ENCODE peak calls at places on chromosomes 4 and X, in five cellular contexts. E is K562, K is WTC11, U is HepG2, N is A549. J is an unnamed sample.

GRCh38 chrX:20863649-20864048 is 510.6 kb upstream of the CNKSR2 start:
- DNase-seq in E (no peak), K (no peak), U (no peak), N (no peak), J (no peak)

GRCh38 chr4:14059006-14059405 is 431.5 kb upstream of the BOD1L1 start:
- DNase-seq in E (no peak), K (no peak), U (no peak), N (no peak), J (no peak)

GRCh38 chr4:148618856-148619255 is 176.6 kb upstream of the NR3C2 start:
- DNase-seq in E (no peak), K (no peak), U (no peak), N (no peak), J (no peak)

GRCh38 chrX:1385824-1386223 is 6.1 kb downstream of the SLC25A6 start:
- DNase-seq in E (no peak), K (peak; percentile 2), U (no peak), N (no peak), J (no peak)

GRCh38 chrX:74902806-74903205 is 22.4 kb downstream of the NEXMIF start:
- DNase-seq in E (no peak), K (no peak), U (no peak), N (no peak), J (no peak)

GRCh38 chr4:16124232-16124631 is 40.4 kb upstream of the PROM1 start:
- DNase-seq in E (no peak), K (no peak), U (no peak), N (no peak), J (no peak)

GRCh38 chrX:38327007-38327774 is at the start of gene RPGR:
- DNase-seq in E (peak; percentile 94), K (peak; percentile 93), U (peak; percentile 83), N (peak; percentile 78), J (peak; percentile 60)

GRCh38 chrX:22135994-22136684 is 104.0 kb downstream of the PHEX start:
- DNase-seq in E (peak; percentile 34), K (no peak), U (peak; percentile 11), N (peak; percentile 36), J (no peak)

GRCh38 chr4:109921384-109921808 is 8.7 kb downstream of the EGF start:
- DNase-seq in E (no peak), K (no peak), U (no peak), N (peak; percentile 18), J (no peak)

GRCh38 chrX:17719651-17720050 is 17.6 kb upstream of the SCML1 start:
- DNase-seq in E (no peak), K (no peak), U (no peak), N (no peak), J (no peak)

GRCh38 chr4:48227662-48228061 is 42.0 kb downstream of the TEC start:
- DNase-seq in E (no peak), K (no peak), U (no peak), N (no peak), J (no peak)

GRCh38 chrX:47706575-47706974 is 47.6 kb upstream of the UXT start:
- DNase-seq in E (no peak), K (no peak), U (no peak), N (no peak), J (no peak)

GRCh38 chrX:12210196-12210815 is 72.0 kb downstream of the FRMPD4 start:
- DNase-seq in E (no peak), K (no peak), U (no peak), N (peak; percentile 2), J (no peak)

GRCh38 chrX:48467331-48467761 is 2.7 kb downstream of the SLC38A5 start:
- DNase-seq in E (peak; percentile 76), K (no peak), U (no peak), N (no peak), J (no peak)

GRCh38 chr4:155047755-155048154 is 160.7 kb upstream of the NPY2R start:
- DNase-seq in E (no peak), K (no peak), U (no peak), N (no peak), J (no peak)

GRCh38 chr4:124415206-124415605 is 297.3 kb downstream of the ANKRD50 start:
- DNase-seq in E (no peak), K (no peak), U (no peak), N (no peak), J (no peak)

GRCh38 chrX:38804481-38805293 is 3.4 kb downstream of the MID1IP1 start:
- DNase-seq in E (peak; percentile 35), K (peak; percentile 12), U (no peak), N (peak; percentile 7), J (no peak)

GRCh38 chr4:5719329-5720055 is 8.5 kb downstream of the EVC start:
- DNase-seq in E (no peak), K (no peak), U (no peak), N (no peak), J (no peak)

GRCh38 chr4:26020896-26021295 is 106.9 kb downstream of the SMIM20 start:
- DNase-seq in E (no peak), K (no peak), U (peak; percentile 10), N (no peak), J (no peak)

GRCh38 chr4:98481167-98481566 is 177.2 kb downstream of the TSPAN5 start:
- DNase-seq in E (no peak), K (no peak), U (peak; percentile 3), N (no peak), J (no peak)

GRCh38 chr4:2324891-2325290 is 63.0 kb upstream of the MXD4 start:
- DNase-seq in E (no peak), K (no peak), U (no peak), N (no peak), J (no peak)

GRCh38 chr4:2321279-2322196 is 59.6 kb upstream of the MXD4 start:
- DNase-seq in E (no peak), K (no peak), U (no peak), N (no peak), J (no peak)

GRCh38 chr4:2322227-2322626 is 60.3 kb upstream of the MXD4 start:
- DNase-seq in E (no peak), K (no peak), U (no peak), N (no peak), J (no peak)

GRCh38 chr4:2320746-2321145 is 58.8 kb upstream of the MXD4 start:
- DNase-seq in E (no peak), K (no peak), U (no peak), N (no peak), J (no peak)

DNA sequence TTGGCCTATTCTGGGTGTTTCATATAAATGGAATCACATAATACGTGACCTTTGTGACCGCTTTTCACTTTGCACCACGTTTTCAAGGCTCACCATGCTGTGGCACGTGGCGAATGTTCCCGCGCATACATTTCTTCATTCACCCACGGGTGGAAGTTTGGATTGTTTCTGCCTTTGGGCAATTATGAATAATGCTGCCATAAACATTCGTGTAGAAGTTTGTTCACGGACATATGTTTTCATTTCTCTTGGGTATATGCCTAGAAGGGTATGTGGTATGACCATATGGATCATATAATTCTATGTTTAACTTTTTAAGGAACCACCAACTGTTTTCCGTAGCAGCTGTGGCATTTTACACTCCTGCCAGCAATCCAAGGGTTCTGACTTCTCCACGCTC is 60.9 kb upstream of the MXD4 start:
- DNase-seq in E (no peak), K (no peak), U (no peak), N (no peak), J (no peak)
- TF ChIP-seq ESRRA in E (no peak), K (no peak), U (no peak), N (no peak), J (no peak)

DNA sequence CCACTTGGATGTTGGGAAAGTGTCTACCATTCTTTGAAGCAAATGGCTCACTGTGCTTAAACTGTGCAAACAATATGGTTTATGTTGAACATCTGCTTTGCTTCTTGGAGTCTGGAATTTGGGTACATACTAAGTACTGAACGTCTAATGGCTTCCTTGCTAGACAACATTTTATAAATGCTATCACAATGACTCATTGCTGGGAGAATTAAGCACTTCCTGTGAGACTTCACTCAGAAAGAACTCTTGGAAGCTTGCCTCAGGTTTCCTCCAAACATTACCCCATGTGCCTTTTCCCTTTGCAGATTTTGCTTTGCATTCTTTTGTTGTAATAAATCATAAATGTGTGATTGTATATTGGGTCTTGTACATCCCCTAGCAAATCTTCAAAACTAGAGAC is 139.7 kb downstream of the PACRGL start:
- DNase-seq in E (no peak), K (no peak), U (no peak), N (no peak), J (no peak)
- TF ChIP-seq ESRRA in E (no peak), K (no peak), U (no peak), N (no peak), J (no peak)

DNA sequence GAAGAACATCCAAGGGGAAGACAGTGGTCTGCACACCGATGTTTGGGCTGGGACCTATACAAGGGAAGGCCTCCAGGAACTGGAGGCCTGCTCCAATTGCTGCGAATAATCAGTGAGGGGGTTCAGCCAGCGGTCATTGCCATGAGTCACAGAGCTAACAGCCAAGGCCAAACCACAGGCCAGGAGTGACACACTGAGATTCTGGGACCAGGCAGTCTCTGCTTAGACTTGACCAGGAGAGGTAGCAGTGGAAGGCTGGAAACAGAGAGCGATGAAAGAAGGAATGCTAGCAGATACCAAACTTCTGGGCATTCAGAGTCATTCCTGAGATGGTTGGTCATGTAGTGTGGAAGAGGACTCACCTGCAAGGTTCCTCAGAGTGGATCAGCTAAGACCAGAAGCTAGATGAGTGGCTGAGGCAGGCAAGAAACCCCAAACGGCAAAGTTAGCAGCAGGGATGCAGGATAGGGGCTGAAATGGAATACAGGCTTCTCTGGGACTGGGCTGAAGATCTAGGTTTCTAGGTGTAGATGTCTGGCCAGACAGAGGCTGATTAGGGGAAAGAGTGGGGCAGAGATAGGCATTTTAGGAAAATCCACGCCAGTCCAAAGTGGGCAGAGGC is 54.7 kb downstream of the CNGA2 start:
- DNase-seq in E (peak; percentile 13), K (no peak), U (no peak), N (peak; percentile 17), J (no peak)
- TF ChIP-seq ESRRA in E (no peak), K (no peak), U (no peak), N (no peak), J (no peak)

GRCh38 chrX:119729408-119730201 is 28.8 kb upstream of the SOWAHD start:
- DNase-seq in E (peak; percentile 69), K (peak; percentile 59), U (peak; percentile 55), N (peak; percentile 46), J (peak; percentile 31)

GRCh38 chrX:119726900-119727555 is 31.4 kb upstream of the SOWAHD start:
- DNase-seq in E (peak; percentile 44), K (no peak), U (no peak), N (no peak), J (no peak)

DNA sequence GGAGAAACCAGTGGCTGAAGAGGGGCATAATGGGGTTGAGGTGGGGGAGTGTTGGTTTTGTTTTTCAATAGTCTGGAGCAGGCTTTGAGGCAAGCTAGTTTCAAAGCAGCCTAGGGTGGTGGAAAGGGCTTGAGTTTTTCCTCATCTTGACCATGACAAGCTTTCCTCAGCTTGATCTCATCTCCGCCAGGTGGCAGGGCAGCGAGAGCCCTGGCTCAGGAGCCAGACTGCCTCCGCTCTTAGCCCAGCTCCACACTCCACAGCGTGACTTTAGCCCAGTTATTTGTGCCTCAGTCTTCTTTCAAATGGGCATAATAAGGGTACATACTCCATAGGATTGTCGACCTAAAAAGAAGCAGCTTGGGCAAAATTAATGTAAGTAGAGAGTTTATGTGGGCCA is 29.9 kb upstream of the SOWAHD start:
- DNase-seq in E (peak; percentile 37), K (peak; percentile 40), U (peak; percentile 28), N (peak; percentile 13), J (no peak)
- TF ChIP-seq ESRRA in E (no peak), K (no peak), U (no peak), N (no peak), J (no peak)